ENCODE peak calls at places on chromosomes 12 and 14, in four cellular contexts. N, Y, W and E are unnamed samples.

GRCh38 chr14:101196051-101196450 is 292.5 kb upstream of the RTL1 start:
- DNase-seq in N (no peak), Y (no peak), W (no peak), E (no peak)

GRCh38 chr14:53949201-53949600 is 7.4 kb downstream of the BMP4 start:
- DNase-seq in N (no peak), Y (no peak), W (no peak), E (no peak)

GRCh38 chr14:68638817-68639517 is 153.9 kb downstream of the ZFP36L1 start:
- DNase-seq in N (no peak), Y (no peak), W (peak), E (no peak)

GRCh38 chr14:66196670-66197069 is 289.5 kb upstream of the CCDC196 start:
- DNase-seq in N (no peak), Y (no peak), W (no peak), E (no peak)

GRCh38 chr14:75404843-75405242 is 23.0 kb upstream of the JDP2 start:
- DNase-seq in N (no peak), Y (no peak), W (no peak), E (no peak)

GRCh38 chr14:86673523-86673969 is 1143.6 kb downstream of the FLRT2 start:
- DNase-seq in N (no peak), Y (no peak), W (no peak), E (no peak)

GRCh38 chr12:5034605-5035004 is 9.1 kb upstream of the KCNA5 start:
- DNase-seq in N (no peak), Y (no peak), W (no peak), E (peak)

GRCh38 chr14:61503167-61503801 is 181.9 kb downstream of the PRKCH start:
- DNase-seq in N (no peak), Y (peak), W (peak), E (peak)

GRCh38 chr12:124834822-124835221 is 28.8 kb downstream of the SCARB1 start:
- DNase-seq in N (no peak), Y (no peak), W (no peak), E (no peak)

GRCh38 chr12:46647034-46647433 is 178.8 kb downstream of the SLC38A4 start:
- DNase-seq in N (no peak), Y (no peak), W (no peak), E (no peak)

GRCh38 chr12:116317986-116318737 is 40.7 kb upstream of the MED13L start:
- DNase-seq in N (no peak), Y (no peak), W (no peak), E (no peak)

GRCh38 chr12:82673698-82674097 is 13.0 kb upstream of the TMTC2 start:
- DNase-seq in N (no peak), Y (no peak), W (no peak), E (no peak)

GRCh38 chr14:35347323-35348043 is 55.3 kb downstream of the PSMA6 start:
- DNase-seq in N (no peak), Y (no peak), W (no peak), E (no peak)

GRCh38 chr12:124457287-124458219 is 109.9 kb downstream of the NCOR2 start:
- DNase-seq in N (peak), Y (peak), W (peak), E (peak)

GRCh38 chr12:9646794-9647622 is 22.5 kb upstream of the CLEC2D start:
- DNase-seq in N (peak), Y (no peak), W (peak), E (peak)

GRCh38 chr14:68784995-68785816 is 7.7 kb downstream of the ZFP36L1 start:
- DNase-seq in N (peak), Y (no peak), W (peak), E (no peak)

GRCh38 chr12:68158427-68158826 is 1.1 kb downstream of the IFNG start:
- DNase-seq in N (peak), Y (peak), W (peak), E (peak)

GRCh38 chr12:32754101-32754500 is 1.6 kb downstream of the YARS2 start:
- DNase-seq in N (peak), Y (no peak), W (peak), E (no peak)

GRCh38 chr12:13203028-13203922 is 6.7 kb downstream of the EMP1 start:
- DNase-seq in N (peak), Y (no peak), W (peak), E (peak)

GRCh38 chr12:60391791-60392190 is 796.0 kb downstream of the SLC16A7 start:
- DNase-seq in N (no peak), Y (no peak), W (no peak), E (no peak)

GRCh38 chr14:91154851-91155625 is 41.2 kb downstream of the DGLUCY start:
- DNase-seq in N (peak), Y (no peak), W (peak), E (no peak)

GRCh38 chr12:64585085-64585484 is 25.2 kb upstream of the RASSF3 start:
- DNase-seq in N (no peak), Y (no peak), W (no peak), E (no peak)

GRCh38 chr12:120373683-120374082 is 4.7 kb upstream of the MSI1 start:
- DNase-seq in N (no peak), Y (no peak), W (no peak), E (no peak)

GRCh38 chr12:65821336-65821735 is 2.9 kb upstream of the HMGA2 start:
- DNase-seq in N (peak), Y (no peak), W (no peak), E (no peak)

GRCh38 chr14:96698846-96699543 is 98.2 kb upstream of the VRK1 start:
- DNase-seq in N (no peak), Y (no peak), W (no peak), E (peak)

GRCh38 chr12:3119745-3120660 is 42.8 kb downstream of the TSPAN9 start:
- DNase-seq in N (peak), Y (no peak), W (peak), E (no peak)

GRCh38 chr12:62840311-62840710 is 94.6 kb downstream of the PPM1H start:
- DNase-seq in N (no peak), Y (no peak), W (peak), E (no peak)

GRCh38 chr14:106879241-106879640 is 1352.9 kb downstream of the TMEM121 start:
- DNase-seq in N (peak), Y (no peak), W (no peak), E (peak)

GRCh38 chr12:124754949-124755800 is 108.5 kb downstream of the SCARB1 start:
- DNase-seq in N (peak), Y (no peak), W (peak), E (no peak)

GRCh38 chr12:14505626-14506596 is 61.8 kb downstream of the PLBD1 start:
- DNase-seq in N (no peak), Y (no peak), W (peak), E (no peak)

GRCh38 chr12:105561981-105562726 is 231.7 kb downstream of the C12orf75 start:
- DNase-seq in N (peak), Y (no peak), W (peak), E (no peak)

GRCh38 chr12:100671396-100672074 is 98.1 kb downstream of the GAS2L3 start:
- DNase-seq in N (no peak), Y (no peak), W (no peak), E (no peak)

GRCh38 chr12:100672075-100672592 is 98.7 kb downstream of the GAS2L3 start:
- DNase-seq in N (peak), Y (no peak), W (no peak), E (peak)

GRCh38 chr12:100666588-100666987 is 93.1 kb downstream of the GAS2L3 start:
- DNase-seq in N (no peak), Y (no peak), W (no peak), E (no peak)

GRCh38 chr12:100669922-100670321 is 96.4 kb downstream of the GAS2L3 start:
- DNase-seq in N (no peak), Y (no peak), W (no peak), E (no peak)

DNA sequence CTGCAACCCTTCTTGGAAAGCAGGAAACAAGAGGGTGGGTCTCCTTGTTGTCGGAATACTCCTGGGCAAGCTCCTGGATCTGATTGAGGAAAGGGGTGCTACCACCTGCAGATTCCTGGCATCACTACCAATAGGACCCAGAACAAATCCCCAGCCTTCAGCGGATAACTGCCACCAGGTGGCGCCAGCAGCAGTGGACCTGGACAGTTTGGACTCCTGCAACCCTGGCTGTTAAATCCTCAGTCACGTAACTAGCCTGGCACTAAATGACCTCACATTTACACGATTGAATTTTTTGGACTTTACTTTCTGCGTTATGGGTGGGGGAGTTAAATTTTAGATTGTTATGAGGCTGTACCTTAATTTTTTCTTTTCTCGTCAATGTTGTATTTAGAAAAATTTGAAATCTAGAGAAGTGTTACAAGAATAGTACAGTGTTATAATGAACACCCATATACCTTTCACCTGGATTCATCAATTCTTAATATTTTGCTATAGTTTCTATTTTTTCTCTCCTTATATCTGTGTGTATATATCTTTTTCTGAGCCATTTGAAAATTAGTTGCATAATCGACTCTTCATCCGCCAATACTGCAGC is 95.6 kb downstream of the GAS2L3 start:
- DNase-seq in N (peak), Y (no peak), W (peak), E (peak)
- H3K4me3 ChIP-seq in N (no peak), Y (no peak), W (no peak), E (no peak)

DNA sequence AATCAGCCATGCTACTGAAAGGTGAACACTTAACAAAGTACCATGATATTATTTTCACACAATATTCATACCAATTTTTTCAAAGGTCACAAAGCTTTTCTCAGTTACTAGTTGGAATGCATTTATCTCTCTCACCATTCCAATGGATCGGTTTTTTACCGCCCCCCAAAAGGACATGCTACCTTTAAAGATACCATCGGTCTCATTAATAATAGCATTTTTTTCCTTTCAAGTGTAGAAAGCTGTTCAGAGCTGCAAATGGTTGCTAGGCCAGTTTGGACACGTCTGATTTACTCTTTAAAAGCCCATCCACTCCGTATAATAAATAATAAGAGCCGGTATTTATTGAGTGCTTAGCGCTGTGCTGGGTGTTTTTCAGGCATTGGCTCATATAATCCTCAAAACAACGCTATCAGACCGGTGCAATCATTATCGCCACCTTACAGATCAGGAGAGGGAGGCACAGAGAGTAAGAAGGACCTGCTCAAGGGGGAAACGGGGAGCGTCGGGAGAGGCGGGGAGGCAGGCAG is 35.0 kb upstream of the STON2 start:
- DNase-seq in N (no peak), Y (no peak), W (no peak), E (no peak)
- H3K4me3 ChIP-seq in N (no peak), Y (no peak), W (peak), E (no peak)

GRCh38 chr14:22143360-22143759 is 445.7 kb downstream of the DAD1 start:
- DNase-seq in N (peak), Y (no peak), W (no peak), E (no peak)

GRCh38 chr14:22152161-22152870 is 436.7 kb downstream of the DAD1 start:
- DNase-seq in N (no peak), Y (no peak), W (no peak), E (no peak)

GRCh38 chr14:22151091-22151490 is 437.9 kb downstream of the DAD1 start:
- DNase-seq in N (no peak), Y (no peak), W (no peak), E (no peak)

GRCh38 chr14:22152901-22153300 is 436.1 kb downstream of the DAD1 start:
- DNase-seq in N (no peak), Y (no peak), W (no peak), E (no peak)

DNA sequence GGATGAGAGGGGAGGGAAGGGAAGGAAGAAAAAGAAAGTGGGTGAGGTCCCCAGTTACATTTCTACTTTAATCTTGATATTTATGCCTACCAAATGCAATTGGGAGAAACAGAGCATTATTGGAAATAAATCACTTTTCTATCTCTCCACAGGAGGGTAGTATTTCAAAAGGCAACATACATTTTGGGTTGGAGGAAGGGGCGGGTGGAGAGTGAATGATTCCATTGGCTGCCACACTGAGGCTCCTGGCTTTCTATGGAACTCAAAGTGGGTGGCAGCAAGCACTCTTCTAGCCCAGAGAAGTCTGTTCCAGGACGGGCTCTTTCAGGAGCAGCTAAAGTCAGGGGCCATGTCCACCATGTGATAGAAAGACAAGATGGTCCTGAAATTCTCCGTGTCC is 441.3 kb downstream of the DAD1 start:
- DNase-seq in N (no peak), Y (no peak), W (no peak), E (no peak)
- H3K4me3 ChIP-seq in N (no peak), Y (no peak), W (no peak), E (no peak)

GRCh38 chr12:58668233-58668632 is 252.1 kb downstream of the LRIG3 start:
- DNase-seq in N (no peak), Y (no peak), W (no peak), E (no peak)

GRCh38 chr12:58668831-58669230 is 251.5 kb downstream of the LRIG3 start:
- DNase-seq in N (no peak), Y (no peak), W (no peak), E (no peak)

GRCh38 chr12:58670623-58671022 is 249.7 kb downstream of the LRIG3 start:
- DNase-seq in N (no peak), Y (no peak), W (no peak), E (no peak)

GRCh38 chr12:58665375-58665774 is 254.9 kb downstream of the LRIG3 start:
- DNase-seq in N (no peak), Y (no peak), W (no peak), E (no peak)

GRCh38 chr12:58671196-58671595 is 249.1 kb downstream of the LRIG3 start:
- DNase-seq in N (no peak), Y (no peak), W (no peak), E (no peak)
- H3K4me3 ChIP-seq in N (no peak), Y (no peak), W (no peak), E (no peak)

DNA sequence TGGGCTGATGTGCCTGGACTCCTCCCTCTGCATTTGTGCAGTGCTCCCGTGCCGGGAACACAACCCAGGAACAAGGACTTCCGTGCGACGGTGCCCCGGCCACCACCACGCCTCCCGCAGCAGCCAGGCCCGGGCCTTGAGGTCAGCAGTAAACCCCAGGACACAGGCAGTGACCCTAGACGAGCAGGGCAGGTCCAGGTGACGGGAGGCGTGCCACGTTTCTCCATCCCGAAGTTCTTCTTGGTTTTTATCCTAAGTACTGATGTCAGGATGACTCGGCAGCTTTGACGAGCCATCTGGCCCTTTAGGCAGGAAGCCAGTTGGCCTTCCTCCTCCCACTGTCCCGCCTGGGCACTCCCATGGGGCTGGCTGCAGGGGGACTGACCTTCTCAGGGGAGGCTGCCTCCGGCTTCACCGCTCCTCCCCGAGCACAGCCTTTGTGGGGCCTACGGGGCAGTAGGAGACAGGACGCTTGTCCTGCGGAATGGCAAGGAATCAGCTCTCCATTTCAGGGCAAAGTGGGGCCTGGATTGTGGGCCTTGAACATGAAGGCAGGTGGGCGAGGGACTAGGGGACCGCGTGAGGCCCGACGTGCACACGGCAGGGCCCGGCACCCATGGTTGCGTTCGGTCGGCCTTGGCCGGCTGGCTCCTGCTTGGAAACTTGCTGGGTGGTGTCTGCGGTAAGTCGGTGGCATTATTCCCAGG is 94.1 kb downstream of the FBXL14 start:
- DNase-seq in N (peak), Y (no peak), W (peak), E (no peak)
- H3K4me3 ChIP-seq in N (no peak), Y (no peak), W (no peak), E (no peak)

DNA sequence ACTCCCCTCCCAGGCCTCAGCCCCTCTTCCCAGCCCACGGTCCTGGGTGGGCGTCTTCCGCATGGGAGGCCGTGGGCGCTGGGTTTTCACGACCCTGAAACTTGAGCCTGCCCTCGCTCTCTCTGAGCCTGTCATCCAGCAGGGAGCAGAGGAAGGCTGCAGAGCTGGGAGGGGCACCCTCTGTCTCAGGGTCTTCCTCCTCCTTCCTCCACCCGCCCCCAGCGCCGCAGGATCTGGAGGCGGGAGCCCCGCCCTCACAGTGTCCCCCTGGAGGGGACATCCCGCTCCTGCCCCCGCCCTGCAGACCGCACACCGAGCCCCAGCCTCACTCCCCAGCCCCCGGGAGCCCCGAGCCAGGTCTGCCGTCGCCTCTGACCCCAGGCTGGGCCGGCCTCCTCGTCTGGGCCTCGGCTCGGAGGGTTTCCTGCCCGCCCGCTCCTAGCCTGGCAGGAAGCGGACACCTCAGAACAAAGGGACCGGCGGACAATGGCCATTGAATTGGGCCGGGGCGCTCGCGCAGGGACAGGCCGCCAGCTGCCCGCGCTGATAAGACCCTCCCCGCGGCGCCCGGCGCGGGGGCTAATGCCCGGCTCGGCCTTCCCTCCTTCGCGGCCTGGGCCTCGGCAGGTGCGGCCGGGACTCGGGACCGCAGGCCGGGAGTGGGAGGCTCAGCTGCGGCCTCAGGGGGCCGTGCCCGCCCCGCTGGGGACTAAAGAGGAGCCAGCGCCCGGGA is 15.3 kb upstream of the NUDT14 start:
- DNase-seq in N (no peak), Y (no peak), W (no peak), E (no peak)
- H3K4me3 ChIP-seq in N (no peak), Y (no peak), W (peak), E (no peak)

DNA sequence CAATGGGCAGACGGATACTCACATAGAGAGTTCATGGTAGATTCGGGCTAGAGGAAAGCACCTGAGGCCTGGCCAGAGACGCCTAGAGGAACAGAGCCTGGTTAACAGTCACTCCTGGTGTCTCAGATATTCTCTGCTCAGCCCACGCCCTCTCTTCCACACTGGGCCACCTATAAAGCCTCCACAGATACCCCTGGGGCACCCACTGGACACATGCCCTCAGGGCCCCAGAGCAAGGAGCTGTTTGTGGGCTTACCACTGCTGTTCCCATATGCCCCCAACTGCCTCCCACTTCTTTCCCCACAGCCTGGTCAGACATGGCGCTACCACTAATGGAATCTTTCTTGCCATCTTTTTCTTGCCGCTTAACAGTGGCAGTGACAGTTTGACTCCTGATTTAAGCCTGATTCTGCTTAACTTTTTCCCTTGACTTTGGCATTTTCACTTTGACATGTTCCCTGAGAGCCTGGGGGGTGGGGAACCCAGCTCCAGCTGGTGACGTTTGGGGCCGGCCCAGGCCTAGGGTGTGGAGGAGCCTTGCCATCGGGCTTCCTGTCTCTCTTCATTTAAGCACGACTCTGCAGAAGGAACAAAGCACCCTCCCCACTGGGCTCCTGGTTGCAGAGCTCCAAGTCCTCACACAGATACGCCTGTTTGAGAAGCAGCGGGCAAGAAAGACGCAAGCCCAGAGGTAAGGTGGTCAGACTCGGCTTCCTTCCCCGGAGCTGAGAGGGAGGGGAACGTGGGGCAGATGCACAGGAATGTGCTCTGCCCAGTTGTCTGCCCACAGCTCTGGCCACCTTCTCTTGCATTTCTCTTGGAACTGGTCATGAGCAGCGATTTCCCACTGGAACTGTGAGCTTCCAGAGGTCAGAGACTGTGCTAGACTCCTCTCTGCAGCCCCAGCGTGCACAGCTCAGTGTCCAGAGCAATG is at the start of gene CD4:
- DNase-seq in N (no peak), Y (peak), W (no peak), E (no peak)
- H3K4me3 ChIP-seq in N (no peak), Y (peak), W (no peak), E (no peak)

GRCh38 chr14:63923422-63923752 is 70.6 kb downstream of the SYNE2 start:
- DNase-seq in N (no peak), Y (no peak), W (no peak), E (no peak)
- H3K4me3 ChIP-seq in N (no peak), Y (no peak), W (no peak), E (no peak)